ENCODE peak calls at places on chromosome 20, in eight cellular contexts. O is psoas muscle, W is A549, F is lung, C is astrocyte, G is Peyer's patch, K is cardiac muscle cell, U is IMR-90. S is an unnamed sample.

GRCh38 chr20:63705232-63706026 is 2.3 kb downstream of the ARFRP1 start:
- DNase-seq in F (no peak), W (no peak), C (no peak), U (no peak), G (no peak), K (no peak), O (no peak), S (no peak)

GRCh38 chr20:48038703-48039102 is 253.4 kb upstream of the SULF2 start:
- DNase-seq in K (no peak), W (no peak), C (no peak), F (no peak), O (no peak), U (no peak), G (no peak), S (no peak)

GRCh38 chr20:36861875-36862801 is 13.8 kb upstream of the TLDC2 start:
- DNase-seq in G (peak), W (peak), C (peak), O (peak), K (peak), F (peak), U (peak), S (no peak)

GRCh38 chr20:60138263-60139127 is 180.3 kb downstream of the CDH26 start:
- DNase-seq in C (peak), W (no peak), O (peak), U (peak), F (peak), K (peak), G (peak), S (no peak)

GRCh38 chr20:10674684-10675455 is 1.1 kb upstream of the JAG1 start:
- DNase-seq in C (no peak), U (peak), K (peak), F (peak), W (peak), O (peak), G (peak), S (no peak)

GRCh38 chr20:57205625-57206219 is 60.7 kb downstream of the BMP7 start:
- DNase-seq in U (peak), C (peak), K (peak), W (peak), O (peak), G (no peak), F (no peak), S (no peak)

GRCh38 chr20:48614593-48615274 is 213.1 kb downstream of the PREX1 start:
- DNase-seq in K (no peak), F (no peak), U (no peak), W (no peak), O (no peak), C (peak), G (peak), S (no peak)

GRCh38 chr20:45890077-45890996 is 671 bp downstream of the NEURL2 start:
- DNase-seq in C (peak), K (peak), G (peak), O (peak), W (peak), U (peak), F (peak), S (no peak)

GRCh38 chr20:40463171-40463570 is 225.9 kb downstream of the MAFB start:
- DNase-seq in C (no peak), F (no peak), W (no peak), K (no peak), U (no peak), G (no peak), O (no peak), S (no peak)

GRCh38 chr20:62805365-62805710 is 703 bp downstream of the OGFR start:
- DNase-seq in C (no peak), O (no peak), K (no peak), U (no peak), G (peak), W (no peak), F (no peak), S (peak)

GRCh38 chr20:13101276-13101675 is 92.5 kb downstream of the SPTLC3 start:
- DNase-seq in W (no peak), O (no peak), C (peak), U (no peak), K (no peak), G (no peak), F (no peak), S (no peak)

DNA sequence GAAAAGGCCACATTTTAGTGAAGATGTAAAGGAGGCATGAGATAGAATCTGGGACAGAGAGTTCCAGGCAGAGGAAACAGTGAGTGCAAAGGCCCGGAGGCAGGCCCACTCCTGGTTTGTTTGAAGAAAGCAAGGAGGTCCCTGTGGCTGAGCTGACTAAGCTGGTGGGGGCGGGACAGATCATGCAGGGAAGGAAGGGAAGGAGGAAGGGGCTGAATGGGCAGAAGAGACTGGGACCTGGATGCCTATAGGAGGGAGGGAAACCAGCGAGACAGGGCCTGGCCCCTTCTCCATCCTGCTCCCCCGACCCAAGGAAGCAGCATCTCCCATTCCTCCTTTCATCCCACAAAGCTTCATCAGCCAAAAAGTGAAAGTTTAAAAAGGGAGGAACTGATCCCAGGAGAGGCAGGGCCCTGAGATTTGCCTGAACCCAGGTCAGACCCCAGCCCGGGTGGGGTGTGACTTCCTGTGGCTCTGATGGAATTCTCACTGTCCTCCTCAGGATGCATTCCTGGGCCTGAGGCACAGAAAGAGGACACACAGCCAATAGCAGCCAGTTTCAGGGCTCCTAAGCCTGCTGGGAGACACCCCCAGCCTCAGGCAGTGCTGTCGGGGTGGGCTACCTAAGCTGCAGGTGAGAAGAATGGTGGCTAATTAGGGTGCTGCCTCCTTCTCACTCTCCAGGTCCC is 54.2 kb upstream of the SIRPA start:
- DNase-seq in G (no peak), W (no peak), O (no peak), F (no peak), K (no peak), U (peak), C (no peak), S (no peak)
- H3K27ac ChIP-seq in G (no peak), W (peak), O (peak), F (no peak), K (no peak), U (peak), C (no peak), S (no peak)

GRCh38 chr20:9110365-9110764 is 41.5 kb downstream of the PLCB4 start:
- DNase-seq in O (no peak), K (no peak), G (no peak), W (no peak), C (peak), U (peak), F (no peak), S (no peak)
- H3K27ac ChIP-seq in O (no peak), K (no peak), G (no peak), W (no peak), C (no peak), U (no peak), F (peak), S (no peak)

GRCh38 chr20:50290815-50291214 is 100.2 kb downstream of the CEBPB start:
- DNase-seq in U (no peak), C (no peak), G (no peak), F (no peak), W (no peak), O (no peak), K (no peak), S (no peak)
- H3K27ac ChIP-seq in U (peak), C (no peak), G (no peak), F (no peak), W (peak), O (peak), K (no peak), S (no peak)

GRCh38 chr20:38085031-38085430 is 51.5 kb downstream of the RPRD1B start:
- DNase-seq in O (no peak), K (no peak), F (no peak), U (peak), G (no peak), C (no peak), W (no peak), S (no peak)
- H3K27ac ChIP-seq in O (no peak), K (peak), F (peak), U (peak), G (peak), C (peak), W (no peak), S (no peak)

DNA sequence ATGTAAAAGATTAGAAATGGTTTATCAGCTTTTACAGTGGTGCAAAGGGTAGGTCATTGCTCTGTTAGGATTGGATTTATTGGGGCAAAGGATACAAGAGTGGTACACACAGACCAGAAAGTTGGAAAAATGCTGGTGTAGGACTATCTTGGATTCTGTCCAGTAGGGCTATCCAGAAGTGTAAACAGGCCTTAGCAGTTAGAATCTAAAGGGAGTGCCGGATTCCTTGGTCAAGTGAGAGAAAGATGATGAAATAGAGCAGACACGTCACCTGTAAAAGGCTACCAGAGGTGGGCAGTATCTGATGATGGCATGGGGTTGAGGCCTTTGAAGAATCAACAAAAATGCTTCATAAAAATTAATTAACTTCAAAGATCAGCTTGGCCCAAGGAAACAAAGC is 975.9 kb downstream of the KIF16B start:
- DNase-seq in O (no peak), U (no peak), G (no peak), K (no peak), C (no peak), F (peak), W (peak), S (no peak)
- H3K27ac ChIP-seq in O (no peak), U (no peak), G (no peak), K (no peak), C (no peak), F (no peak), W (no peak), S (no peak)

S was measured in DND-41.